ENCODE peak calls at places on chromosomes 5 and 9, in nine cellular contexts. V, T, X, G, N, Q, B, F and Z are unnamed samples.

GRCh38 chr5:81233080-81233634 is at the start of gene CKMT2:
- DNase-seq in X (peak), F (peak), Q (no peak), B (peak), T (no peak), N (peak), G (peak), V (peak), Z (peak)

GRCh38 chr5:514101-514485 is 10.2 kb downstream of the SLC9A3 start:
- DNase-seq in V (no peak), B (peak), N (no peak), T (no peak), G (no peak), Q (no peak), F (no peak), X (no peak), Z (no peak)

GRCh38 chr9:134561427-134562145 is 80.0 kb upstream of the COL5A1 start:
- DNase-seq in V (no peak), G (no peak), N (no peak), T (no peak), Q (peak), F (no peak), B (no peak), X (no peak), Z (no peak)

GRCh38 chr9:72326643-72327042 is 38.4 kb downstream of the ZFAND5 start:
- DNase-seq in F (peak), N (no peak), V (no peak), B (no peak), T (no peak), X (no peak), G (peak), Q (no peak), Z (no peak)

GRCh38 chr9:120974921-120975320 is 48.3 kb upstream of the TRAF1 start:
- DNase-seq in G (no peak), X (no peak), V (no peak), Q (no peak), F (no peak), T (no peak), N (no peak), B (no peak), Z (no peak)

GRCh38 chr5:87400305-87400899 is 12.3 kb downstream of the CCNH start:
- DNase-seq in N (no peak), X (peak), F (peak), G (no peak), V (peak), T (no peak), Q (no peak), B (no peak), Z (peak)

GRCh38 chr5:3311443-3311842 is 284.2 kb upstream of the IRX1 start:
- DNase-seq in Q (no peak), T (no peak), G (peak), F (no peak), X (peak), B (no peak), N (no peak), V (no peak), Z (no peak)

GRCh38 chr9:109060235-109060634 is 46.9 kb upstream of the CTNNAL1 start:
- DNase-seq in X (no peak), G (no peak), V (no peak), N (no peak), T (no peak), Q (no peak), B (no peak), F (no peak), Z (no peak)

GRCh38 chr5:79111960-79112702 is 522 bp downstream of the BHMT start:
- DNase-seq in T (no peak), B (peak), N (no peak), X (no peak), F (no peak), G (no peak), Q (no peak), V (peak), Z (no peak)

GRCh38 chr5:388266-389196 is 54.4 kb upstream of the EXOC3 start:
- DNase-seq in X (no peak), V (no peak), G (no peak), Q (no peak), T (no peak), F (no peak), B (peak), N (no peak), Z (no peak)

GRCh38 chr5:178120661-178121357 is 7.5 kb downstream of the N4BP3 start:
- DNase-seq in G (peak), X (peak), Q (peak), T (no peak), V (peak), F (peak), B (peak), N (peak), Z (peak)

GRCh38 chr5:157177935-157178334 is 2.7 kb upstream of the ITK start:
- DNase-seq in F (no peak), N (no peak), Q (no peak), X (no peak), V (no peak), B (no peak), T (no peak), G (no peak), Z (peak)

GRCh38 chr5:64165500-64166200 is at the start of gene RNF180:
- DNase-seq in G (peak), V (peak), X (peak), T (no peak), B (peak), Q (no peak), F (peak), N (peak), Z (peak)

GRCh38 chr5:90747175-90747574 is 188.6 kb downstream of the ADGRV1 start:
- DNase-seq in N (no peak), T (no peak), X (peak), F (no peak), G (no peak), B (no peak), Q (no peak), V (no peak), Z (peak)

GRCh38 chr9:86508208-86508903 is 154.1 kb upstream of the TUT7 start:
- DNase-seq in B (no peak), V (no peak), X (no peak), T (no peak), Q (no peak), F (no peak), G (no peak), N (no peak), Z (no peak)

GRCh38 chr5:89276566-89277305 is 393.8 kb upstream of the MEF2C start:
- DNase-seq in X (peak), V (no peak), T (no peak), Q (no peak), G (no peak), N (no peak), F (no peak), B (no peak), Z (peak)

GRCh38 chr9:137441289-137441934 is at the start of gene ENTPD8:
- DNase-seq in V (peak), X (no peak), T (no peak), F (no peak), N (peak), B (peak), G (peak), Q (no peak), Z (no peak)

GRCh38 chr5:124195416-124195815 is 551.0 kb downstream of the ZNF608 start:
- DNase-seq in T (no peak), N (no peak), X (no peak), F (no peak), V (no peak), B (no peak), Q (no peak), G (no peak), Z (no peak)

GRCh38 chr9:131708613-131709002 is 31.3 kb downstream of the RAPGEF1 start:
- DNase-seq in T (no peak), V (no peak), X (no peak), G (no peak), Q (no peak), N (no peak), B (no peak), F (no peak), Z (no peak)
- H3K4me3 ChIP-seq in T (no peak), V (no peak), X (no peak), G (no peak), Q (no peak), N (peak), B (peak), F (no peak), Z (no peak)

GRCh38 chr9:22731786-22732185 is 285.2 kb downstream of the DMRTA1 start:
- DNase-seq in V (no peak), B (no peak), Q (no peak), G (no peak), X (no peak), F (no peak), T (no peak), N (no peak), Z (no peak)
- TF ChIP-seq CTCF in V (no peak), B (no peak), Q (no peak), G (no peak), X (no peak), F (no peak), T (no peak), N (no peak), Z (no peak)

GRCh38 chr9:124209774-124210173 is 48.0 kb upstream of the NEK6 start:
- DNase-seq in X (no peak), G (no peak), B (no peak), T (no peak), F (no peak), Q (no peak), N (no peak), V (no peak), Z (no peak)

GRCh38 chr9:124206391-124206790 is 51.4 kb upstream of the NEK6 start:
- DNase-seq in T (no peak), B (no peak), Q (no peak), X (no peak), N (no peak), G (no peak), V (no peak), F (no peak), Z (no peak)

GRCh38 chr9:124210697-124211096 is 47.1 kb upstream of the NEK6 start:
- DNase-seq in N (no peak), V (no peak), X (no peak), G (no peak), F (no peak), B (no peak), T (no peak), Q (no peak), Z (peak)

GRCh38 chr9:124209279-124209678 is 48.5 kb upstream of the NEK6 start:
- DNase-seq in V (peak), N (no peak), Q (peak), G (no peak), X (no peak), B (no peak), F (no peak), T (no peak), Z (no peak)

DNA sequence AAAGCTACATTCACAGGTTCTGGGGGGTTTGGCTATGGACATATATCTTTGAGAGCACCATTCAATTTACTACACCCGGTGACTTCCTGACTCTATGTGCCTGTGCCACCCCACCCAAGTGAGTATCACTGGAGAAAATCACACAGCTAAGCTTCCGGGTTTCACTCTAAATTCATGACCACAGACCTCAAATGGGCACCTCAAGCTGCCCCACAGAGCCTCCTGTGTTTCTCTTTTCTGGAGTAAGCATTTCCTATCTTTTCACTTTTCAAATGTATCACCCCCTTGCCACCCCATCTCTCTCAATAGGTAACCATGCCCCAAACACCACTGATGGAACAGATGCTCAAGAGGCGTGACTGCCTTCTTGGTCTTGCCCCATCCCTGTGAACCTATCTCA is 49.2 kb upstream of the NEK6 start:
- DNase-seq in F (no peak), T (no peak), Q (no peak), N (no peak), G (no peak), B (no peak), X (no peak), V (no peak), Z (no peak)
- H3K4me3 ChIP-seq in F (no peak), T (no peak), Q (no peak), N (no peak), G (no peak), B (no peak), X (no peak), V (no peak), Z (no peak)

DNA sequence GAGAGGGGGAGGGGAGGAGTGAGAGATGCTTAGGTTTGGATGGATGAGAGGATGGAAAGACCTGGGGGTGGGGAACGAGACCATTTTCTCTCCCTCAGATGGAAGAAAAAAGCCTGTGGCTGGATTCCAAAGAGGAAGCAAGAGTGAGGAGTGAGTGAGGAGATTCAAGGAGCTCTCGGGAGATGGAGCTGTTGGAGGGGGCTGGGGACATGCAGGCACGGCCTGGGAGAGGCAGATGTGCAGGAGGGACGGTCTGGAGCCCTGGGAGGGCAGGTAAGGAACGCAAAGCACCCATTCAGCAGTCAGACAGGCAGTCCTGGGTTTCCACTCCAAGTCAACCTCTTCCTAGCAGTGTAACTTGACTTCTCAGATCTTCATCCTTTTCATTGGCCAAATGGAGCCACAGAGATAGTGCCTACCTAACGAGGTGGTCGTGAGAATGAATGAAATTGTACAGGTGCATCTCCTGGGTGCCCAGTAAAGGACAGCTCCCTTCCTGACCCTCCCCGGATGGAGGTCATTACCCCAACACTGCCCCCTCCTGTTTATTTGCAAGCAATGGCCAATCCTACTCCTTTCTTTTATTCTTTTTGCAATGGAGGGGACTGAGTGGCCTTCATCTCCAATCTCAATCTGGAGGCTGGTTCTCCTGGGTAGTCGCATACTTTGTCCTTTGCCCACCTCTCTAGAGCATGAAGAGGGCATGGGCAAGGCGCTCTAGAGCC is 52.2 kb downstream of the PCDH1 start:
- DNase-seq in G (no peak), F (no peak), T (no peak), X (no peak), B (no peak), Q (no peak), V (peak), N (no peak), Z (peak)
- TF ChIP-seq CTCF in G (peak), F (peak), T (peak), X (peak), B (peak), Q (peak), V (peak), N (peak), Z (peak)

GRCh38 chr5:62257018-62257367 is 49.0 kb upstream of the KIF2A start:
- DNase-seq in G (no peak), B (no peak), T (no peak), F (no peak), V (no peak), Q (no peak), N (no peak), X (no peak), Z (no peak)

GRCh38 chr5:62259699-62260220 is 46.2 kb upstream of the KIF2A start:
- DNase-seq in G (peak), X (no peak), N (no peak), B (no peak), V (no peak), T (no peak), Q (no peak), F (peak), Z (peak)

GRCh38 chr5:62258654-62259053 is 47.4 kb upstream of the KIF2A start:
- DNase-seq in N (no peak), B (no peak), X (no peak), V (no peak), F (no peak), T (no peak), Q (no peak), G (no peak), Z (no peak)

GRCh38 chr5:62260510-62260909 is 45.5 kb upstream of the KIF2A start:
- DNase-seq in G (peak), B (no peak), T (no peak), V (no peak), F (peak), Q (no peak), N (no peak), X (no peak), Z (no peak)

DNA sequence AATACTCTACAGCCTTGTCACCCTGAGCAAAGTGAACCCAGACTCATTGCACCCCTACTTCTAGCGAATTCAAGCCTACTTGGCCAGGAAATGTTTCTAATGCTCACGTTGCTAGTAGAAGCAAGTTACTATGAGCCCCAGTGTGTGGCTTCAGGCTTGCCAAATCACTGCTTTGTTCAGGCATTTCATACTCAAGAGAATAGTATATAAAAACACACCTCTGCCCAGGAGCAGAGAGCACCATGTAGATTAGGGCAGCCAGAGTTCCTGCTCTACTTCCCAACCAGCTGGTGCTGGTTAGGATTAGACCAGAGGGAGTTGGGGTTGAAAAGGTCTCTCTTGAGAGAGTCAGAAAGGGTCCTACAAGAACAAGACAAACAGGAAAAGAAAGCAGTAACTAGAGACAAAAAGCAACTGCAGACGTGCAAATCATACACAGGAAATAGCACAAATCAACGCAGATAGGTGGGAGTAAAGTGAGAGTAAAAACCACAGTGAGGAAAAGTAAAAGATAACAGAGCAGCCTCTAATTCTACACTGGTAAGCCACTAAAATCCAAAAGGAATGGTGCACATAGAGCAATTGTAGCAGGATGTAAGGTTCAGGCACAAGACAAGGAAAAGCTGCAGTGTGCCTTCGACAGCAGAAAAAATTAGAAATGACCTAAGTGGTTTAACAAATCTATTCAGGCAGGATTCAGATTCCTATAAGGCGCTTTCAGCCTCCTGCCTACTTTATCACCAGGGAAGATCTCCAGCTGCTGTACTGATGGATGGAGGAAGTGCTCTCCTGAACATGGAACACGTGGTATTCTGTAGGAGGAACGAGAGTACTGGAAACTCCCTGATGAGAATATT is 49.6 kb upstream of the KIF2A start:
- DNase-seq in X (no peak), Q (no peak), F (no peak), B (no peak), T (no peak), V (peak), N (no peak), G (peak), Z (no peak)
- H3K4me3 ChIP-seq in X (no peak), Q (no peak), F (no peak), B (no peak), T (no peak), V (no peak), N (no peak), G (no peak), Z (no peak)

GRCh38 chr5:144139586-144139985 is 30.9 kb downstream of the YIPF5 start:
- DNase-seq in G (no peak), Q (peak), F (peak), T (no peak), N (no peak), V (no peak), B (no peak), X (peak), Z (peak)
- TF ChIP-seq CTCF in G (no peak), Q (peak), F (peak), T (no peak), N (no peak), V (no peak), B (no peak), X (no peak), Z (peak)

DNA sequence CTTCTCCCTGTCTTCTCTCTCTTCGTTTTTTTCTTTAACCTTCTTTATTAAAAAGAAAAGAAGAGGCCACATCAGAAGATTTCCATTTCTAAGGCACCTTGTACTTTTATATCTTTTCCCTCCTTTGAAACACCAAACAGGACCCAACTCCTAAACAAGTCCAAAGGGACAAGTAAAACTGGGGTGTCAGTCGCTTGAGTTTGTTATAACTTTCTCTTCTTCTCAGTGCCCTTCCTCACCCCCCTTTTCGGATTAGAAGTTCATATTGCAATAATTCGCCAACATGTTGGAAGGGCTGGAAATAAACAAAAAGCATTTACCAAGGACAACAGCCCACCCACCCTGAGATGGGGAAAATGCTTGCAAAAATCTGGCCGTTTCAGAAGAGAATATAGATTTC is 148.9 kb upstream of the KLF4 start:
- DNase-seq in V (no peak), G (no peak), T (no peak), N (no peak), X (no peak), B (no peak), F (no peak), Q (no peak), Z (peak)
- H3K4me3 ChIP-seq in V (peak), G (no peak), T (peak), N (peak), X (peak), B (peak), F (peak), Q (peak), Z (peak)

DNA sequence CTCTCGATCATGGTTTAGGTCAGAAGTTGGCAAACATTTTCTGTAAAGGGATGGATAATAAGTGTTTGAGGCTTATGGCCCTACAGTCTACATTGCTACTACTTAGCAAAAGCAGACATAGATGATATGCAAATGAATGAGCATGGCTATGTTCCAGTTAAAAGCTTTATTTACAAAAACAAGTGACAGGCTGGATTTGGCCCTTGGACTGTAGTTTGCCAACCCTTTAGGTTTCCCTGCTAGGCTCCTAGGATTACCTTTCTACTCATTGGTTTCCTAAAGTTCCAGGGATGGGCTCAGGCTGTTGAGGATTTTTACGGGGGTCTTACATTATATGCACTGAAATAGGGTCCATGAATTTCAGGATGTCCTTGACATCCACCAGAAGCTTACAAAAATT is 57.5 kb downstream of the GPR21 start:
- DNase-seq in Q (no peak), F (no peak), N (no peak), V (no peak), G (no peak), B (no peak), T (no peak), X (no peak), Z (no peak)
- TF ChIP-seq CTCF in Q (no peak), F (no peak), N (no peak), V (no peak), G (no peak), B (no peak), T (no peak), X (no peak), Z (no peak)

GRCh38 chr9:21556581-21557427 is 74.7 kb upstream of the IFNE start:
- DNase-seq in G (no peak), V (no peak), T (no peak), Q (no peak), B (no peak), F (no peak), N (no peak), X (no peak), Z (no peak)
- H3K4me3 ChIP-seq in G (no peak), V (no peak), T (peak), Q (no peak), B (no peak), F (peak), N (no peak), X (peak), Z (peak)